ENCODE peak calls at places on chromosomes 13 and 19, in eight cellular contexts. G is breast epithelium, H is left ventricle myocardium inferior, B is AG04449, Q is fibroblast of mammary gland, X is type B pancreatic cell, N is hepatocyte, R is bronchial epithelial cell. I is an unnamed sample.

GRCh38 chr19:33447336-33448158 is 74.0 kb downstream of the CEBPG start:
- DNase-seq in G (no peak), H (peak), B (no peak), Q (no peak), X (no peak), N (no peak), R (no peak), I (no peak)

GRCh38 chr19:13872695-13873389 is 4.1 kb upstream of the NANOS3 start:
- DNase-seq in G (no peak), H (no peak), B (no peak), Q (no peak), X (no peak), N (peak), R (no peak), I (no peak)

GRCh38 chr19:5078179-5078578 is 109.3 kb downstream of the KDM4B start:
- DNase-seq in G (no peak), H (no peak), B (no peak), Q (no peak), X (no peak), N (no peak), R (no peak), I (no peak)

GRCh38 chr13:20353973-20354372 is 121.9 kb upstream of the GJB6 start:
- DNase-seq in G (no peak), H (no peak), B (no peak), Q (peak), X (no peak), N (no peak), R (peak), I (peak)

GRCh38 chr13:29888306-29888705 is 37.9 kb upstream of the UBL3 start:
- DNase-seq in G (no peak), H (no peak), B (no peak), Q (peak), X (no peak), N (no peak), R (no peak), I (no peak)

GRCh38 chr13:80030491-80030890 is 310.4 kb downstream of the SPRY2 start:
- DNase-seq in G (no peak), H (no peak), B (no peak), Q (peak), X (no peak), N (no peak), R (peak), I (peak)

GRCh38 chr19:34345934-34346333 is 19.1 kb upstream of the GPI start:
- DNase-seq in G (no peak), H (peak), B (no peak), Q (peak), X (no peak), N (peak), R (peak), I (peak)

GRCh38 chr19:55654833-55655647 is at the start of gene U2AF2:
- DNase-seq in G (peak), H (peak), B (no peak), Q (peak), X (peak), N (peak), R (peak), I (peak)

GRCh38 chr13:39364797-39365468 is 238.1 kb downstream of the LHFPL6 start:
- DNase-seq in G (no peak), H (no peak), B (no peak), Q (peak), X (no peak), N (peak), R (peak), I (peak)

GRCh38 chr19:33469171-33470039 is 52.2 kb downstream of the PEPD start:
- DNase-seq in G (no peak), H (no peak), B (no peak), Q (no peak), X (no peak), N (no peak), R (no peak), I (no peak)

GRCh38 chr13:59946924-59947323 is 216.8 kb downstream of the DIAPH3 start:
- DNase-seq in G (no peak), H (no peak), B (no peak), Q (peak), X (no peak), N (no peak), R (no peak), I (no peak)

GRCh38 chr19:40398417-40399056 is 8.6 kb upstream of the HIPK4 start:
- DNase-seq in G (peak), H (peak), B (no peak), Q (no peak), X (no peak), N (peak), R (peak), I (no peak)

GRCh38 chr13:49310251-49310650 is 62.5 kb downstream of the CDADC1 start:
- DNase-seq in G (no peak), H (no peak), B (no peak), Q (no peak), X (no peak), N (no peak), R (no peak), I (no peak)

GRCh38 chr19:39677931-39678889 is 22.5 kb downstream of the LGALS16 start:
- DNase-seq in G (peak), H (no peak), B (no peak), Q (peak), X (no peak), N (peak), R (peak), I (peak)

GRCh38 chr19:10517361-10517759 is at the start of gene S1PR5:
- DNase-seq in G (no peak), H (no peak), B (no peak), Q (no peak), X (no peak), N (peak), R (no peak), I (no peak)

GRCh38 chr19:2425622-2426581 is 1.5 kb downstream of the TIMM13 start:
- DNase-seq in G (no peak), H (no peak), B (no peak), Q (no peak), X (no peak), N (no peak), R (no peak), I (no peak)

GRCh38 chr13:113219311-113219940 is 10.0 kb downstream of the CUL4A start:
- DNase-seq in G (no peak), H (no peak), B (no peak), Q (peak), X (no peak), N (peak), R (no peak), I (no peak)

GRCh38 chr13:113216165-113217056 is 7.0 kb downstream of the CUL4A start:
- DNase-seq in G (peak), H (peak), B (no peak), Q (peak), X (no peak), N (peak), R (peak), I (peak)

GRCh38 chr13:113224486-113224885 is 15.1 kb downstream of the CUL4A start:
- DNase-seq in G (no peak), H (peak), B (no peak), Q (no peak), X (no peak), N (no peak), R (no peak), I (no peak)

GRCh38 chr13:113220141-113220598 is 10.8 kb downstream of the CUL4A start:
- DNase-seq in G (no peak), H (no peak), B (no peak), Q (no peak), X (no peak), N (peak), R (no peak), I (no peak)

DNA sequence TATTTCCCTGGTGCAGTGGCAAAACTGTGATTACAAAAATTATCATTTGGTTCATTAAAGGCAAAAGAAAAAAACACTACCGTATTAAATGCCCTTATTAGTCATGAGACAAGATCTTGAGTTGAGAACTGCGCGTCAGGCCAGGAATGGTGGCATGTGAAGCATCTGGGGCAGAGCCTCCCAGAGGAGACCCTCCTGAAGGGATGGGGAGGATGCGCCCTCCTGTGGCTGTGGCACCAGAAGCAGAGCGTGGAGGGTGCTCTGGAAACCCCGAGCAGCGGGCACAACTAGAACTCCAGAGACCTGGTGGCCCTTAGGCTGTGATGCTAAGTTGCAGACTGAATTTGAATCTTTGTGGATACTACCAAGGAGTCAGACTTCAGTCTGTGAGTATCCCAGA is 11.5 kb downstream of the CUL4A start:
- DNase-seq in G (no peak), H (peak), B (no peak), Q (peak), X (no peak), N (no peak), R (no peak), I (no peak)
- TF ChIP-seq CTCF in G (no peak), H (peak), B (peak), Q (peak), X (peak), N (no peak), R (no peak), I (no peak)

GRCh38 chr13:97762141-97762540 is 191.3 kb upstream of the IPO5 start:
- DNase-seq in G (no peak), H (no peak), B (no peak), Q (no peak), X (no peak), N (no peak), R (no peak), I (no peak)
- TF ChIP-seq CTCF in G (no peak), H (no peak), B (no peak), Q (no peak), X (no peak), N (no peak), R (no peak), I (no peak)

DNA sequence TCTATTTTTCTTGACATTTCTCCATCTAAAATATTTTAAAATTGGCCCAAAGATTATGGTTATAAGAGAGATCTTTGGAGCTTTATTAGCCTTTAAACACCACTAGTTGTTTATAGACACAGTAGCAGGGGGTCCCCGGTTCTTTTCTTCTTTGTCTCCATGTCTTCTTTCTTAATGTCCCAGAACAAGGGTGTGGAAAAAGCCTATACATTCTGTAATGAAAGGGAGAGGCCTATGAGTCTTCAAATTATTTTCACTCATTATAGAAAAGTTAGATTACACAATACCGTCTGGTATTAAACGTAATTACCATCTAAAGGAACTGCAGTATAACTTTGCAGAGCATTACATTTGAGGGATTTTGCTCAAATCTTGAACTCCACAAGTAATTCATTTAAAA is 299.9 kb downstream of the NALCN start:
- DNase-seq in G (no peak), H (no peak), B (no peak), Q (no peak), X (no peak), N (no peak), R (no peak), I (no peak)
- TF ChIP-seq CTCF in G (no peak), H (no peak), B (no peak), Q (no peak), X (no peak), N (no peak), R (no peak), I (no peak)

DNA sequence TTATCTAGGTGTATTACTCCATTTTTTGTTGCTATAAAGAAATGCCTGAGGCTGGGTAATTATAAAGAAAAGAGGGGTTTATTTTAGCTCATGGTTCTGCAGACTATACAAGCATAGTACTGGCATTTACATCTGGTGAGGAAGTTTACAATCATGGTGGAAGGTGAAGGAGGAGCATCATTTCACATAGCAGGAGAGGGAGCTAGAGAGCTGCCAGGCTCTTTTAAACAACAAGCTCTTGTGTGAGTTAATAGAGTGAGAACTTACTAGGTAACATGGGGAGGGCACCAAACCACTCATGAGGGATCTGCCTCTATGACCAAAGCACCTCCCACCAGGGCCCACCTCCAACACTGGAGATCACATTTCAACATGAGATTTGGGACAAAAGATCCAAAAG is 221.7 kb upstream of the GPC6 start:
- DNase-seq in G (no peak), H (no peak), B (no peak), Q (peak), X (no peak), N (no peak), R (peak), I (peak)
- TF ChIP-seq CTCF in G (no peak), H (no peak), B (peak), Q (peak), X (peak), N (peak), R (peak), I (no peak)

GRCh38 chr13:82356667-82357066 is 1525.6 kb downstream of the SLITRK1 start:
- DNase-seq in G (no peak), H (no peak), B (no peak), Q (peak), X (no peak), N (no peak), R (no peak), I (peak)
- TF ChIP-seq CTCF in G (no peak), H (no peak), B (no peak), Q (no peak), X (peak), N (peak), R (no peak), I (peak)

DNA sequence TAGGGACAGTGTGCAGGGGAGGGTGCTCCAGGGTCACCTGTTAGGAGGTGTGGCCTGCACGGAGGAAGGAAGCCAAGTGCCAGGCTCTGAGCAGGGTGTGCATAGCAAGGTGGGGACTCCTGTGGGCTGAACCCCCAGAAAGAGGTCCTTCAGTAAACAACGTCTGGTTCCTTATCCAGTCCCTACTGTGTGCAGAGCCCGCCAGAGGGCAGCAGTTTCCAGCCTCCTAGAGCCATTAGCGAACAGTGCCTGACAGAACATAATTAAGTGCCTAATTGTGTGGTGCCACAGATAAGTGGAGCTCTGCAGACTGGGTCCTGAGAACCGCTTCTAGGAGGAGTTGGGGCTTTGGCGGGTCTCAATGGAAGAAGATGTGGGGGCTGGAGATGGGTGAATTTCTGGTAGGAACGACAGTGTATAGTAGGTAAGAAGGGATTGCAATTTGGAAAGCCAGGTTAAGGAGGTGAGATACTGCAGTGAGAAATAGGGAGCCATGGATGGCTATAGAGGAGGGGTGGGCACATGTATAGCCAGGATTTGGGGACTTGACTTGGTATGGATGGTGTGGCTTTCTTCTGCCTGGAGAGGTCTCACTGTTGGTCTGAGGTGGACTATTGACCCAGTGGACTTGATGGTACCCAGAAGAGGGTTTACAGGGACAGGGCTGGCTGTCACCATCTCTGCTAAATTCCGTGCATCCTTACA is 323.1 kb downstream of the ZNF536 start:
- DNase-seq in G (no peak), H (no peak), B (no peak), Q (no peak), X (no peak), N (no peak), R (no peak), I (no peak)
- TF ChIP-seq CTCF in G (no peak), H (peak), B (no peak), Q (no peak), X (peak), N (no peak), R (no peak), I (no peak)

DNA sequence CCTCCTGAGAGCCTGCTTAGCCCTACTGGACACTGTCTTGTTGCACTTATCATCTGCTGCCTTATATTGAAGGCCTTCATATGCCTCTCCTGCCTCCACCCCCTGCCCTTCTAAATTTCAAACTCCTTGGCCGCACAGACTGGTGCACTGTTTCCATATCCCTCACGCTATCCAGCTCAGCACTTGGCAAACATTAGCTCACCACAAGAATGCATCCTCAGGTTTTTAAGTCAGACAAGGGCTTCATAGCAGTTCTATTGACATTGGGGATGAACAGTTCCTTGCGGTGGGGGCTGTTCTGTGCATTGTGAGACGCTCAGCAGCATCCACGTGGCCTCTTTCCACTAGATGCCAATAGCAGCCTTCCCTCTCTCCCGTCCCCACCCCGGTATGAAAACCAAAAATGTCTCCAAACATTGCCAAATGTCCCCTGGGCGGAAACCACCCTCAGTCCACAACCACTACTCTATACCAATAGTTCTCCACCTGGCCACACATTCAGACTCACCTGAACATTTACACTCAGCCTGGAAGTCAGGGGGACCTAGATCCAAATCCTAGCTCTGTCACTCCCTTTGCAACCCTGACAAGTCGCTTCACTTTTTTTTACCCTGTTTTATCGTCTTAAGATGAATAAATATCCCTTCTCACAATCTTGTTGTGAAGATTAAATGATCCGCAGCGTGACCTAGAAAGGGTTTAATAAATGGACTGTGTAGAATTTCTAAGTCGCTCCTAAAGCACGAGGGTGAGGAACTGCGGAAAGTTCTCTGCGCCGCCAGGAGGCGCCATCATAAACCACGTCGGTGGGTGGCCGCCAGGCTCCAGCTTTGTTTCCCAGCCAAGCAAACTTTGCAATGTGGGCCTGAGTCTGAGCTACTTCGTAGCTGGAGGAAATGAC is 3.6 kb upstream of the CEACAM3 start:
- DNase-seq in G (peak), H (peak), B (no peak), Q (peak), X (no peak), N (peak), R (peak), I (peak)
- TF ChIP-seq CTCF in G (peak), H (peak), B (peak), Q (peak), X (peak), N (peak), R (peak), I (peak)

GRCh38 chr13:105213512-105213911 is 1322.0 kb downstream of the EFNB2 start:
- DNase-seq in G (no peak), H (no peak), B (no peak), Q (no peak), X (no peak), N (no peak), R (peak), I (no peak)
- TF ChIP-seq CTCF in G (no peak), H (no peak), B (no peak), Q (no peak), X (no peak), N (no peak), R (no peak), I (no peak)

I was measured in MCF 10A.